ENCODE peak calls at places on chromosomes 5 and 9, in four cellular contexts. I is CD4-positive, alpha-beta T cell; J is B cell; G is MCF 10A. X is an unnamed sample.

GRCh38 chr5:658103-658502 is 35.0 kb downstream of the TPPP start:
- DNase-seq in G (no peak), I (no peak), J (no peak), X (no peak)

GRCh38 chr5:156687514-156687913 is 162.6 kb upstream of the PPP1R2B start:
- DNase-seq in G (no peak), J (no peak), I (no peak), X (no peak)

GRCh38 chr5:146107901-146108300 is 2.5 kb upstream of the PLAC8L1 start:
- DNase-seq in I (no peak), G (no peak), J (no peak), X (no peak)

GRCh38 chr5:53048248-53048647 is 59.1 kb downstream of the ITGA2 start:
- DNase-seq in J (no peak), I (no peak), G (no peak), X (no peak)

GRCh38 chr5:6506631-6507030 is 58.0 kb downstream of the UBE2QL1 start:
- DNase-seq in G (no peak), I (no peak), J (no peak), X (no peak)

GRCh38 chr9:136239135-136239962 is 6.3 kb downstream of the QSOX2 start:
- DNase-seq in G (no peak), I (no peak), J (no peak), X (no peak)

GRCh38 chr5:134392301-134392700 is 19.4 kb downstream of the CDKN2AIPNL start:
- DNase-seq in J (no peak), I (no peak), G (no peak), X (no peak)

GRCh38 chr9:14343948-14344547 is 30.1 kb upstream of the NFIB start:
- DNase-seq in G (no peak), I (no peak), J (no peak), X (no peak)

GRCh38 chr9:95078516-95078915 is 239.0 kb downstream of the FANCC start:
- DNase-seq in I (no peak), G (no peak), J (no peak), X (no peak)

X was measured in T follicular helper cell.